ENCODE peak calls at places on chromosomes 12 and 14, in five cellular contexts. Q, C, I, Y and B are unnamed samples.

GRCh38 chr14:77268989-77269595 is 1.9 kb downstream of the NGB start:
- DNase-seq in Q (no peak), C (peak), I (no peak), Y (no peak), B (no peak)

GRCh38 chr12:124233041-124233836 is 61.7 kb upstream of the RFLNA start:
- DNase-seq in Q (no peak), C (no peak), I (peak), Y (peak), B (peak)

GRCh38 chr12:59239993-59240392 is 319.7 kb upstream of the LRIG3 start:
- DNase-seq in Q (no peak), C (no peak), I (no peak), Y (no peak), B (no peak)

GRCh38 chr12:116456307-116456641 is 102.9 kb upstream of the MAP1LC3B2 start:
- DNase-seq in Q (no peak), C (no peak), I (no peak), Y (peak), B (no peak)

GRCh38 chr12:95796225-95796981 is 5.8 kb upstream of the NTN4 start:
- DNase-seq in Q (no peak), C (no peak), I (no peak), Y (no peak), B (no peak)

GRCh38 chr12:107394693-107395092 is 290.9 kb upstream of the PWP1 start:
- DNase-seq in Q (no peak), C (no peak), I (no peak), Y (no peak), B (no peak)

GRCh38 chr12:53752651-53753050 is 872 bp upstream of the CISTR start:
- DNase-seq in Q (no peak), C (no peak), I (no peak), Y (no peak), B (no peak)

GRCh38 chr14:102088012-102088792 is 1.4 kb upstream of the HSP90AA1 start:
- DNase-seq in Q (peak), C (no peak), I (peak), Y (peak), B (peak)

GRCh38 chr12:68792952-68793351 is 15.0 kb upstream of the MDM2 start:
- DNase-seq in Q (no peak), C (peak), I (peak), Y (peak), B (no peak)

GRCh38 chr12:57744194-57744776 is 554 bp upstream of the TSPAN31 start:
- DNase-seq in Q (peak), C (peak), I (peak), Y (peak), B (peak)

GRCh38 chr12:111598637-111599458 is at the start of gene ATXN2:
- DNase-seq in Q (peak), C (peak), I (peak), Y (no peak), B (no peak)

GRCh38 chr12:10783252-10783651 is 19.2 kb downstream of the TAS2R7 start:
- DNase-seq in Q (no peak), C (no peak), I (no peak), Y (no peak), B (peak)

GRCh38 chr12:109436181-109436546 is 40.9 kb downstream of the KCTD10 start:
- DNase-seq in Q (no peak), C (no peak), I (no peak), Y (no peak), B (peak)

GRCh38 chr12:102300824-102301461 is 103.3 kb upstream of the PMCH start:
- DNase-seq in Q (no peak), C (peak), I (peak), Y (peak), B (peak)

GRCh38 chr12:85836716-85837100 is 499 bp upstream of the RASSF9 start:
- DNase-seq in Q (no peak), C (no peak), I (no peak), Y (no peak), B (no peak)
- H3K4me3 ChIP-seq in Q (no peak), C (no peak), I (no peak), Y (no peak), B (no peak)

GRCh38 chr14:36649872-36650650 is 11.6 kb upstream of the PAX9 start:
- DNase-seq in Q (no peak), C (no peak), I (no peak), Y (no peak), B (no peak)

GRCh38 chr14:36652542-36653201 is 9.0 kb upstream of the PAX9 start:
- DNase-seq in Q (no peak), C (no peak), I (no peak), Y (no peak), B (no peak)

GRCh38 chr14:36647827-36648753 is 13.6 kb upstream of the PAX9 start:
- DNase-seq in Q (no peak), C (no peak), I (peak), Y (peak), B (no peak)

GRCh38 chr14:36647417-36647826 is 14.2 kb upstream of the PAX9 start:
- DNase-seq in Q (no peak), C (no peak), I (no peak), Y (no peak), B (no peak)

DNA sequence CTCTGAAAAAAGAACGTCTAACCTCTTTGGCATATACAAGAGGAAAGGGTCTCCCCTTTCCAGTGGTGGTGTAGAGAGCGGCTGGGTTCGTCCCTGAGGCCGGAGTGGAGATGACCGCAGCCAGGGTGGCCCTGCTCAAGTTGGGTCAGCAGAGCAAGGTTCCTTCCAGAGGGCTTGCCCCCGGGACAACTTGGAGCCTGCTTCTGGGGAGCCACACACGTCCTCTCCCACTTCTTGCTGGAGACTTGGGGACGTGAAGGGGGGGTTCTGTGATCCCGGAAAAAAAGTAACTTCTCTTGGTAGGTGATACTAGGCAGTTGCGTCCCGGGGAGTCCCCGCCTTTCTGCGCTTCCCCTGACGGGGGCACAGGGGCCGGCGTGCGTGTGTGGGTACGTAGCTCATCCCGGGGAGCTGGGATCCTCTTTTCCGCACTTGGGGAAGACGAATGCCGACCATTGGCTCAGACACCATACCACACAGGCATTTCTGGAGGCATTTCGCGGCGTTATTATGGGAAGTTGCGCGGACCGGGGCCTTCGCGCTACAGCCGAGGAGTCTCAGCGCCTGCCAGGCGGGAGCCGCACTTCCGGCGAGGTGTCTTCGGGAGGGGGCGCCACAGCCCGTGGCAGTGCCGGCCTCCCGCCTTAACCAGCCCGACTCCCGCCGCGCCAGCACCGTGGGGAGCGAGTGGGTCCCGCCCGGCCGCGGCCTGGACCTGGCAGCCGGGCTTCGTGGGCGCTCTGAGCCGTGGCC is 14.8 kb upstream of the PAX9 start:
- DNase-seq in Q (no peak), C (no peak), I (no peak), Y (no peak), B (no peak)
- H3K4me3 ChIP-seq in Q (no peak), C (no peak), I (no peak), Y (no peak), B (no peak)

GRCh38 chr12:34358198-34358597 is 335.9 kb downstream of the ALG10 start:
- DNase-seq in Q (no peak), C (no peak), I (no peak), Y (no peak), B (no peak)

GRCh38 chr12:34363050-34363673 is 340.9 kb downstream of the ALG10 start:
- DNase-seq in Q (no peak), C (no peak), I (no peak), Y (no peak), B (no peak)

GRCh38 chr12:34356233-34356987 is 334.1 kb downstream of the ALG10 start:
- DNase-seq in Q (no peak), C (no peak), I (no peak), Y (no peak), B (no peak)

GRCh38 chr12:34357791-34358190 is 335.5 kb downstream of the ALG10 start:
- DNase-seq in Q (no peak), C (no peak), I (no peak), Y (no peak), B (no peak)

GRCh38 chr12:34361721-34362316 is 339.5 kb downstream of the ALG10 start:
- DNase-seq in Q (no peak), C (no peak), I (no peak), Y (no peak), B (no peak)
- H3K4me3 ChIP-seq in Q (no peak), C (no peak), I (no peak), Y (no peak), B (no peak)

DNA sequence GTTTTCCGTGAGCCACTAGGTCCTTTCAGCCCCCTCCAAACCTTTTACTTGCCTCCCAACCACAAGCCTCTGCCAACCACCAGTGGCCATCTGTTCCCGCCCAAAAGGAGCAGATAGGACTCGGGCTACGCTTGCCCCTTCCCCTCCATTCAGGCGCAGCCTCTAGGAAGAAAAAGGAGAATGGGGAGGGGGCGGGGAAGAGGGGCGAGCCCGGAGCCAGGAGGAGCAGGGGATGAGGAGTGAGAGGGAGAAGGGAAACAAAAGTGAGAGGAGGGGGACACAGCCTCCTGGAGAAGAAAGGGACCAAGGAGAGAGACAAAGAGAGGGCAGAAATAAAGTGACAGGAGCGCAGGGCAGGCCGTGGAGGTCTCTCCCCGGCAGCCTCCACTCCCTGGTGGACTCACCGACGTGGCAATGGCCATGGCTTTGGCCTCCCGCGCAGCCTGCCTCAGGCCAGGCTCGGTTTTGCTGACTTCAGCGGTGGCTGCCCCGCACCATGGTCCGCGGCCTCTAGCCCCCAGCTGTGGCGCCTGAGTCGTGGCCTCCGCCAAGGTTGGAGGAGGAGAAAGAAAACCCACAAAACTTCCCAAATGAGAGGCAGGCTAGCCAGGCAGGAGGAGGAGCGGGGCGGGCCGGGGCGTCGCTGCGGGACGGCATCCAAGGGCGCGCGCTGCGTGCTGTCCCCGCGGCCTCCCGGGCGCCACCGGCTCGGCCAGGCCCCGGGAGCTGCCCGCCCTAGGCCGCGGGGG is at the start of gene EFS:
- DNase-seq in Q (no peak), C (peak), I (no peak), Y (no peak), B (peak)
- H3K4me3 ChIP-seq in Q (no peak), C (peak), I (peak), Y (peak), B (peak)

DNA sequence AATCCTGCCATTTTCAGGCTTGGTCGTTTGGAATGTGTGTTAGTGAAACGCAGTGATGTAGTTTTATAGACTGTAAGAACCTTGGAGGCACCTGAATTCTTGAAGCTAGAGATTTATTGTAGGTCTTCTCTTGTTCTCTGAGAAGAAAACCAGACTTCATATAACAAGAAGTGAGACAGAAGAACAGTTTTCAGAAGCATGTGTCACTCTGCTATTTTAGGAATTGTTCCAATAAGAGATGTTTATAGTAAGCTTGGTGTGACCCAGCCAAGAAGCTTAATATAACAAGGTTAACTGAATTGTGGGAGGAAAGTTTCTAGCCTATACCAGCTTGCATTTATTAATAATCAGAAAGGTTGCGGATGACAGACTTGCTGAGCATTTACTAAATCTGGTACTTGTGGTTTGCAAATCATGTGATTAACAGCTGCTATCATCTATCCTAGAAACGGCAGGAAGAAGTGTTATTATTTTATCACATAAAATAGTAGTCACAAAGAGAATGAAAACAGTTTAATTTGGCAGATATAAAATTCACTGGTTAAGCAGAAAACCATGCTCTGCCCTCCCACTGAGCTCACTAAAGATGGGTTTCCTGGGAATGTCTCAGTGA is 49.2 kb upstream of the BCAT1 start:
- DNase-seq in Q (no peak), C (no peak), I (peak), Y (peak), B (peak)
- H3K4me3 ChIP-seq in Q (no peak), C (no peak), I (no peak), Y (no peak), B (no peak)

GRCh38 chr12:34109390-34109789 is 87.1 kb downstream of the ALG10 start:
- DNase-seq in Q (no peak), C (no peak), I (no peak), Y (no peak), B (no peak)
- H3K4me3 ChIP-seq in Q (no peak), C (no peak), I (no peak), Y (no peak), B (no peak)

GRCh38 chr12:64612843-64613242 is 2.5 kb downstream of the RASSF3 start:
- DNase-seq in Q (no peak), C (no peak), I (peak), Y (no peak), B (no peak)
- H3K4me3 ChIP-seq in Q (no peak), C (no peak), I (no peak), Y (no peak), B (peak)

GRCh38 chr12:49131973-49132461 is 822 bp upstream of the TUBA1B start:
- DNase-seq in Q (no peak), C (peak), I (peak), Y (no peak), B (peak)

GRCh38 chr12:49133590-49133989 is 2.4 kb upstream of the TUBA1B start:
- DNase-seq in Q (no peak), C (no peak), I (no peak), Y (no peak), B (no peak)

GRCh38 chr12:49130151-49131050 is 794 bp downstream of the TUBA1B start:
- DNase-seq in Q (peak), C (peak), I (peak), Y (peak), B (peak)

GRCh38 chr12:49131051-49131972 is at the start of gene TUBA1B:
- DNase-seq in Q (peak), C (peak), I (peak), Y (peak), B (peak)

DNA sequence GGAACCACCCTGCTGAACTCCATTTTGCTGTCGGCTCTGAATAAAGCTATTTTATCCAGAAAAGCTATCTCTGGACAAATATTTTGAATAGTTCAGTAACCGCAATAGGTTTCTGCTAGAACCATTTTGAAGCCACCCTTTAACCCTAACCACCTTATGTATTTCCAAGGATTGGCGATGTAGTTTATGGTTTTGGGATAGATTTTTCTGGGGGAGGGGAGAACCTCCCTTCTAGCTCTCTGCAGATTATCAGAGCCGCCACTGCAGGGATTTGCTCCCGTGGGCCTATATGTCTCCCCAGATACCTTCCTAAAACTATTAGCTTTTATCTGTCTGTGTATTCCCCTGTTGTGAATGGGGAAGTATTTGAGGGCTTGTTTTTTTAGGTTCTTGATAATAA is 1.8 kb upstream of the TUBA1B start:
- DNase-seq in Q (no peak), C (peak), I (no peak), Y (no peak), B (no peak)
- H3K4me3 ChIP-seq in Q (no peak), C (peak), I (peak), Y (peak), B (peak)

GRCh38 chr12:90925562-90925961 is 29.4 kb downstream of the CCER1 start:
- DNase-seq in Q (no peak), C (no peak), I (no peak), Y (no peak), B (no peak)

GRCh38 chr12:90921536-90921935 is 33.4 kb downstream of the CCER1 start:
- DNase-seq in Q (no peak), C (no peak), I (no peak), Y (no peak), B (no peak)

GRCh38 chr12:90922068-90922743 is 32.8 kb downstream of the CCER1 start:
- DNase-seq in Q (no peak), C (no peak), I (peak), Y (no peak), B (no peak)
- H3K4me3 ChIP-seq in Q (no peak), C (no peak), I (no peak), Y (no peak), B (no peak)

GRCh38 chr12:22625671-22626251 is 790 bp downstream of the ETNK1 start:
- DNase-seq in Q (no peak), C (peak), I (peak), Y (peak), B (peak)

GRCh38 chr12:22627351-22627750 is 2.4 kb downstream of the ETNK1 start:
- DNase-seq in Q (no peak), C (no peak), I (no peak), Y (no peak), B (no peak)

GRCh38 chr12:22624908-22625646 is at the start of gene ETNK1:
- DNase-seq in Q (peak), C (peak), I (peak), Y (peak), B (peak)

GRCh38 chr12:22626429-22626828 is 1.5 kb downstream of the ETNK1 start:
- DNase-seq in Q (no peak), C (no peak), I (peak), Y (peak), B (peak)

GRCh38 chr12:22624573-22624907 is 431 bp upstream of the ETNK1 start:
- DNase-seq in Q (no peak), C (no peak), I (no peak), Y (no peak), B (no peak)
- H3K4me3 ChIP-seq in Q (no peak), C (peak), I (peak), Y (peak), B (peak)